ENCODE peak calls at places on chromosomes 16 and 17, in four cellular contexts. O, L, A and R are unnamed samples.
A peak's percentile ranks its signal among the peaks of the same experiment; 100 is the strongest.

GRCh38 chr16:77169650-77170236 is 21.2 kb upstream of the MON1B start:
- DNase-seq in A (peak; percentile 54), O (peak; percentile 30), L (peak; percentile 33), R (peak; percentile 27)

GRCh38 chr17:16398270-16399267 is 16.8 kb upstream of the TRPV2 start:
- DNase-seq in O (peak; percentile 36), A (no peak), L (peak; percentile 51), R (no peak)

GRCh38 chr16:80932725-80933124 is 74.0 kb downstream of the CMC2 start:
- DNase-seq in L (peak; percentile 54), A (peak; percentile 96), O (no peak), R (no peak)

GRCh38 chr17:61456688-61457225 is 4.5 kb downstream of the TBX4 start:
- DNase-seq in L (no peak), O (no peak), A (no peak), R (no peak)

GRCh38 chr17:34892864-34893263 is 68.4 kb downstream of the CCT6B start:
- DNase-seq in A (no peak), L (no peak), O (peak; percentile 39), R (no peak)

GRCh38 chr16:11354733-11355574 is 9.7 kb downstream of the RMI2 start:
- DNase-seq in O (peak; percentile 77), L (peak; percentile 93), A (no peak), R (peak; percentile 78)

GRCh38 chr17:42608692-42609181 is 437 bp downstream of the RETREG3 start:
- DNase-seq in L (peak; percentile 27), O (no peak), A (no peak), R (no peak)

GRCh38 chr16:15460601-15461000 is 26.2 kb downstream of the BMERB1 start:
- DNase-seq in L (no peak), A (no peak), O (no peak), R (no peak)

GRCh38 chr16:2278272-2278608 is 10.3 kb upstream of the RNPS1 start:
- DNase-seq in O (no peak), L (no peak), A (no peak), R (no peak)
- TF ChIP-seq CTCF in O (no peak), L (no peak), A (no peak), R (no peak)

DNA sequence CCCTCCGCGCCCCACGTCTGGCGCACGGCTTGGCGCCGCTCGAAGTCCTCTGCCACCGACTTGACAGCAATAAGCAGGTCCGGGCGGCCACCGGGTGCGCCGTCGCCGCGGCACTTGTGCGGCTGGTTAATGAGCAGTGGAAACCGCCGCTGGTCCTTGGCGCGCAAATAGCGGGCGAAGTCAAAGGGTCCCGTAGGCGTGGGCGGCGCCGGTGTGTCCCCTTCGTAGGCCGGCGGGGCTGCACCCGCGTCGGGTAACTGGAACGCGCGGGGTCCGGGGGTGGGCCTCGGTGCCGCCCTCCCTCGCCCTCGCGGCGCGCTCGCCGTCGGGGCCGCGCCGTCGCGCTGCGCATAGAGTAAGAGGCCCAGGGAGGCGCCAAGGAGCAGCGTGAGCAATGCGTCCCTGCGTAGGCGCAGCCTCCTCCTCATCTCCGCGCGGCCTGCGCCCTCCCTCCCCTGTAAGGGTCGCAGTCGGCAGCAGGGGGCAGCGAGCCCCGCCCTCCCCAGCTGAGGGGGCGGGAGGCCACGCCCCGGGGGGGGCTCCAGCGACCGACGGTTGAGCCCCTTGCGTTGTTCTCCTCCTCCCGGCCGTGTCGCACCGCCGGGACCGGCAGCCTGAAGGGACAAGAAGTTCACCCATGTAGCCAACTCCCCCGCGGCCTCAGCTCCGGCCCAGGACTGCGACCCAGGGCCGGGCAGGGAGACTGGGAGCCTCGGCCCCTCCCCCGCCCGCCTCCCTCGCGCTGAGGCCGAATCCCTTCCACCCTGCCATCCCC is 553 bp downstream of the B3GNT9 start:
- DNase-seq in L (peak; percentile 76), O (peak; percentile 86), A (peak; percentile 76), R (peak; percentile 91)
- TF ChIP-seq CTCF in L (peak; percentile 12), O (peak; percentile 16), A (no peak), R (no peak)

GRCh38 chr16:89489040-89489721 is 1.2 kb downstream of the ANKRD11 start:
- DNase-seq in O (peak; percentile 78), A (peak; percentile 98), L (peak; percentile 96), R (peak; percentile 79)
- TF ChIP-seq CTCF in O (peak; percentile 35), A (peak; percentile 25), L (peak; percentile 16), R (no peak)

GRCh38 chr17:4186244-4186920 is 43.4 kb downstream of the CYB5D2 start:
- DNase-seq in O (no peak), L (peak; percentile 90), A (peak; percentile 28), R (no peak)
- TF ChIP-seq CTCF in O (no peak), L (no peak), A (no peak), R (no peak)

DNA sequence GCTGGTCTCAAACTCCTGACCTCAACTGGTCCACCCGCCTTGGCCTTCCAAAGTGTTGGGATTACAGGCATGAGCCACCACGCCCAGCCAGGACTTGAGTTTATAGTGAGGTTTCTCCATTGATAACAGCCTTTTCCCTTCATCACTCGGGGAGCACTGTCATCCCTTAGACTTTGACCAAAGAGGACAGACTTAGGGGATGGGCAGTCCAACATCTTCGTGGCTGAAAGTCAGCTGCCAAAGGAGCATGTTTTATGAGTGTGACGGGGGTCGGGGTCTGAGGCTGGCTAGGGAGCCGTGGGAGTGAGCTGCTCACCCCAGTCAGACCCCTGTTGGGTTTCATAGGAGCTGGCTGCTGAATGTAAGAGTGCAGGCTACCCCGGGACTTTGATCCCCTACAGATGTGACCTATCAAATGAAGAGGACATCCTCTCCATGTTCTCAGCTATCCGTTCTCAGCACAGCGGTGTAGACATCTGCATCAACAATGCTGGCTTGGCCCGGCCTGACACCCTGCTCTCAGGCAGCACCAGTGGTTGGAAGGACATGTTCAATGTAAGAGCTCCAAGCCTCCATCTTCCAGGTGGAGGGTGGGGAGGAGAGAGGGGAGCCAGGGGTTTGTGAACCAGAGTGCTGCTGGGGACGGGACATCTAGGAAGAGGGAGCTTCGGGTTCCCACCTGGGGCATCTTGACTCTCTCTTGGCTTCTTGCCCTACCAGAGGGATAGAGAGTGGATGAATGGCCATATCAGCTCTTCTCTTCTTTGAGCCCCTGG is 3.1 kb downstream of the DHRS11 start:
- DNase-seq in O (no peak), A (no peak), L (no peak), R (no peak)
- TF ChIP-seq CTCF in O (no peak), A (no peak), L (no peak), R (no peak)

GRCh38 chr16:185691-186090 is 5.4 kb downstream of the HBQ1 start:
- DNase-seq in O (no peak), A (no peak), L (no peak), R (no peak)

GRCh38 chr16:191783-192294 is 11.6 kb downstream of the HBQ1 start:
- DNase-seq in O (no peak), L (no peak), A (no peak), R (no peak)

GRCh38 chr16:187330-187729 is 7.1 kb downstream of the HBQ1 start:
- DNase-seq in L (no peak), A (no peak), O (no peak), R (no peak)

GRCh38 chr16:189604-190186 is 9.4 kb downstream of the HBQ1 start:
- DNase-seq in O (no peak), A (no peak), L (no peak), R (no peak)

DNA sequence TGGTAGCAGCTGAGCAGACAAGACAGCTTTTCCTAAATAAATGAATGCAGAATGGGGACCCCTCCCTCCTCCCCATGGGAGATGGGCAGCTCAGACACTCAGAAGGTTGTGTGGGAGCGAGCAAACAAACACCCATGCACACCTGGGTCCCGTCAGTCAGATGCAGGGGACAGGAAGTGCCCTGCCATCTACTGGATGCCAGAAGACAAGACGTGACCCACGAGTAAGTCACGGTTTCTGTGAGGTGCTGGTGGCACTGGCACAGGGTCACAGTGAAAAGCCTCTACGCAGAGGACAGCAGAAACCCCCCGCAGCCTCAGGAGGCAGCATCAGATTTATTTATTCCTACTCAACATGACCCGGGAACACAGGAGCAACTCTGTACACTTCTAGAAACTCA is 8.4 kb downstream of the HBQ1 start:
- DNase-seq in A (no peak), L (no peak), O (no peak), R (peak; percentile 42)
- TF ChIP-seq CTCF in A (no peak), L (no peak), O (peak; percentile 37), R (no peak)

GRCh38 chr16:67548265-67549126 is 13.8 kb upstream of the CTCF start:
- DNase-seq in O (peak; percentile 50), A (no peak), L (no peak), R (peak; percentile 61)

GRCh38 chr16:67545665-67546024 is 16.7 kb upstream of the CTCF start:
- DNase-seq in L (no peak), A (no peak), O (no peak), R (no peak)

GRCh38 chr16:67546091-67546501 is 16.2 kb upstream of the CTCF start:
- DNase-seq in O (no peak), A (no peak), L (no peak), R (no peak)

GRCh38 chr16:67547423-67548264 is 14.7 kb upstream of the CTCF start:
- DNase-seq in L (no peak), O (peak; percentile 40), A (no peak), R (no peak)

DNA sequence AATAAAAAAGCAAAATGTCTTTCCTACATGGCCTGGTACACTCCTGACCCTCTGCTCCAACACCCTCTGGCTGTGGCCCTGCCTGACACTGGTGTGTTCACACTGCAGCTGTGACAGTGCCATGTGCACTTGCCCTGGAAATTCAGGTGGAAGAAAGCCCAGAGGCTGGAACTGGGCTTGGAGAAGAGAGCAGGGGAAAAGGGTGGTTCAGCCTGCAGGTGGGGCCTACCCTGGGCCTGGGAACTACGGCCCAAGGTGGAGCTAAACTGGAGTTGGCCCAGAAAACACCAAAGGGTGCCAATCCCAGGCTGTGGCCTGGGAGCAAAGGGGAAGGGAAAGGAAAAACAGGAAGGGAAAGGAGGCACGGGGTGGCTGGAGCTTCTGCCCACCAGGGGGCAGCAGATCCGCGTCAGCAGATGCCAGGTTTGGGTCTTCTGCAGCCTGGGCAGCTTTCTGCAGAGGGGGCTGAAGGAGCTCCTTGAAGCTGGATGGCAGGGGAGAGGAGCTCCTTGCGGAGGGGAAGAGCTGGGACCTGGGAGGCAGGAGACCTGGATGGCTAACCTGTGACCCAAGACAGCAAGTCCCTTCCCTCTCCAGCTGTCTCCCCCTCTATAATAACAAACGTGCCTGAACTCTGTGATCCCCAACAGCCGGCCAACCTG is 15.4 kb upstream of the CTCF start:
- DNase-seq in L (peak; percentile 68), A (peak; percentile 76), O (peak; percentile 82), R (peak; percentile 78)
- TF ChIP-seq CTCF in L (peak; percentile 82), A (peak; percentile 93), O (peak; percentile 96), R (peak; percentile 86)

GRCh38 chr17:6442775-6443174 is 1.5 kb upstream of the PIMREG start:
- DNase-seq in O (no peak), L (no peak), A (no peak), R (no peak)

GRCh38 chr17:6448473-6448872 is 4.2 kb downstream of the PIMREG start:
- DNase-seq in L (no peak), O (no peak), A (no peak), R (no peak)

GRCh38 chr17:6446516-6447100 is 2.4 kb downstream of the PIMREG start:
- DNase-seq in L (no peak), A (no peak), O (no peak), R (no peak)

GRCh38 chr17:6443692-6444572 is at the start of gene PIMREG:
- DNase-seq in L (peak; percentile 91), O (peak; percentile 97), A (peak; percentile 90), R (peak; percentile 97)

GRCh38 chr17:6444573-6445335 is 499 bp downstream of the PIMREG start:
- DNase-seq in L (no peak), A (no peak), O (no peak), R (no peak)
- TF ChIP-seq CTCF in L (no peak), A (no peak), O (no peak), R (no peak)